ENCODE peak calls at places on chromosome 3, in five cellular contexts. N is aorta; T is activated B cell treated with CpG ODN at 0.5 μM for 24 hours; H is NCI-H2081; X is effector CD4-positive, alpha-beta T cell. M is an unnamed sample.
A peak's percentile ranks its signal among the peaks of the same experiment; 100 is the strongest.

GRCh38 chr3:30502051-30502741 is 104.2 kb upstream of the TGFBR2 start:
- DNase-seq in N (no peak), T (no peak), H (no peak), X (no peak), M (no peak)

GRCh38 chr3:195150194-195151118 is 120.5 kb downstream of the XXYLT1 start:
- DNase-seq in N (peak; percentile 89), T (no peak), H (peak; percentile 33), X (no peak), M (no peak)

GRCh38 chr3:193593666-193594025 is 638 bp downstream of the OPA1 start:
- DNase-seq in N (no peak), T (no peak), H (peak; percentile 55), X (peak; percentile 14), M (no peak)

GRCh38 chr3:107117922-107118576 is 259.2 kb upstream of the CCDC54 start:
- DNase-seq in N (no peak), T (no peak), H (peak; percentile 63), X (no peak), M (no peak)

GRCh38 chr3:194272861-194273266 is 78.3 kb downstream of the CPN2 start:
- DNase-seq in N (peak; percentile 41), T (no peak), H (no peak), X (no peak), M (no peak)

GRCh38 chr3:55621648-55622047 is 134.5 kb upstream of the WNT5A start:
- DNase-seq in N (no peak), T (no peak), H (no peak), X (no peak), M (no peak)

GRCh38 chr3:149224736-149225594 is 3.3 kb upstream of the CP start:
- DNase-seq in N (no peak), T (no peak), H (no peak), X (no peak), M (no peak)

GRCh38 chr3:170267793-170268192 is 45.6 kb downstream of the PRKCI start:
- DNase-seq in N (no peak), T (no peak), H (peak; percentile 87), X (no peak), M (no peak)

GRCh38 chr3:126356373-126357298 is 572 bp downstream of the KLF15 start:
- DNase-seq in N (peak; percentile 84), T (peak; percentile 24), H (no peak), X (no peak), M (no peak)

GRCh38 chr3:50365080-50365841 is 5.9 kb upstream of the TMEM115 start:
- DNase-seq in N (peak; percentile 93), T (peak; percentile 85), H (peak; percentile 81), X (peak; percentile 94), M (no peak)

GRCh38 chr3:120428904-120429303 is 21.9 kb downstream of the FSTL1 start:
- DNase-seq in N (no peak), T (no peak), H (no peak), X (no peak), M (no peak)

GRCh38 chr3:10288575-10288960 is 4.2 kb downstream of the GHRL start:
- DNase-seq in N (no peak), T (no peak), H (no peak), X (no peak), M (no peak)

GRCh38 chr3:187685948-187686347 is 15.8 kb upstream of the SST start:
- DNase-seq in N (no peak), T (no peak), H (no peak), X (no peak), M (no peak)